ENCODE peak calls at places on chromosomes 16 and 17, in five cellular contexts. G is thoracic aorta, L is HT-29, W is MCF 10A, P is coronary artery. H is an unnamed sample.
A peak's percentile ranks its signal among the peaks of the same experiment; 100 is the strongest.

GRCh38 chr17:751269-752001 is 629 bp downstream of the GEMIN4 start:
- DNase-seq in G (no peak), L (peak; percentile 47), W (peak; percentile 47), P (no peak), H (peak; percentile 39)

GRCh38 chr17:82645516-82645915 is 2.7 kb downstream of the WDR45B start:
- DNase-seq in G (no peak), L (peak; percentile 7), W (peak; percentile 11), P (no peak), H (no peak)

GRCh38 chr17:79652999-79653643 is 42.3 kb upstream of the RBFOX3 start:
- DNase-seq in G (no peak), L (no peak), W (no peak), P (no peak), H (no peak)

GRCh38 chr17:44348234-44348987 is 3.3 kb downstream of the GRN start:
- DNase-seq in G (no peak), L (no peak), W (peak; percentile 61), P (no peak), H (peak; percentile 92)

GRCh38 chr16:87833548-87833947 is 35.8 kb downstream of the SLC7A5 start:
- DNase-seq in G (no peak), L (no peak), W (no peak), P (no peak), H (no peak)

GRCh38 chr17:8126306-8127066 is 2.6 kb upstream of the HES7 start:
- DNase-seq in G (no peak), L (peak; percentile 53), W (peak; percentile 38), P (no peak), H (peak; percentile 73)

GRCh38 chr17:57669671-57670529 is 75.2 kb downstream of the CCDC182 start:
- DNase-seq in G (no peak), L (no peak), W (no peak), P (peak; percentile 65), H (no peak)

GRCh38 chr17:57130708-57131461 is 45.8 kb downstream of the AKAP1 start:
- DNase-seq in G (peak; percentile 66), L (peak; percentile 95), W (peak; percentile 89), P (no peak), H (peak; percentile 90)

GRCh38 chr16:11328172-11329079 is 16.8 kb upstream of the RMI2 start:
- DNase-seq in G (no peak), L (peak; percentile 28), W (peak; percentile 82), P (peak; percentile 80), H (peak; percentile 92)

GRCh38 chr16:75252946-75253911 is 1.8 kb upstream of the BCAR1 start:
- DNase-seq in G (no peak), L (no peak), W (no peak), P (no peak), H (no peak)

GRCh38 chr16:67663151-67663876 is 2.6 kb downstream of the PARD6A start:
- DNase-seq in G (no peak), L (peak; percentile 38), W (no peak), P (no peak), H (no peak)

GRCh38 chr17:83156408-83156807 is 77.0 kb downstream of the METRNL start:
- DNase-seq in G (no peak), L (no peak), W (no peak), P (no peak), H (no peak)

GRCh38 chr16:456891-457483 is 31.5 kb downstream of the RAB11FIP3 start:
- DNase-seq in G (peak; percentile 13), L (no peak), W (no peak), P (no peak), H (no peak)

GRCh38 chr17:78849026-78849425 is 8.4 kb upstream of the USP36 start:
- DNase-seq in G (no peak), L (no peak), W (no peak), P (no peak), H (no peak)

GRCh38 chr16:68000024-68000423 is 740 bp upstream of the DPEP2 start:
- DNase-seq in G (no peak), L (no peak), W (no peak), P (no peak), H (peak; percentile 32)

GRCh38 chr16:81831722-81832126 is 52.6 kb downstream of the PLCG2 start:
- DNase-seq in G (no peak), L (no peak), W (no peak), P (no peak), H (peak; percentile 53)

GRCh38 chr16:53159781-53160436 is 105.1 kb downstream of the CHD9 start:
- DNase-seq in G (no peak), L (peak; percentile 72), W (peak; percentile 65), P (no peak), H (peak; percentile 67)

GRCh38 chr17:78237403-78238012 is 6.1 kb downstream of the TMEM235 start:
- DNase-seq in G (no peak), L (no peak), W (no peak), P (no peak), H (peak; percentile 25)

GRCh38 chr17:9918352-9918751 is 13.3 kb upstream of the RCVRN start:
- DNase-seq in G (no peak), L (no peak), W (no peak), P (no peak), H (no peak)

GRCh38 chr16:27264151-27264550 is 4.4 kb downstream of the NSMCE1 start:
- DNase-seq in G (no peak), L (no peak), W (peak; percentile 88), P (no peak), H (no peak)

GRCh38 chr17:62857526-62857925 is 49.4 kb upstream of the MARCHF10 start:
- DNase-seq in G (no peak), L (no peak), W (no peak), P (peak; percentile 68), H (no peak)